ENCODE peak calls at places on chromosomes 5 and 9, in six cellular contexts. J is NCI-H2029 treated with DMSO at 0.1 percent for 48 hours; D is activated CD4-positive, alpha-beta memory T cell treated with anti-CD3 and anti-CD28 coated beads, Interleukin-2, amount 10 ng/mL, durations not matched to agents 7 days and 5 days; E is psoas muscle; A is NB4; G is T-helper 9 cell. T is an unnamed sample.

GRCh38 chr5:593511-593910 is 18.6 kb upstream of the CEP72 start:
- DNase-seq in D (no peak), G (no peak), E (no peak), J (no peak), A (no peak), T (no peak)

GRCh38 chr9:86352440-86353106 is 1.6 kb downstream of the TUT7 start:
- DNase-seq in G (no peak), A (peak), J (no peak), E (no peak), D (no peak), T (no peak)

GRCh38 chr9:34634551-34634945 is 3.0 kb downstream of the SIGMAR1 start:
- DNase-seq in A (no peak), G (no peak), D (no peak), E (no peak), J (no peak), T (no peak)

GRCh38 chr5:17222679-17223078 is 5.2 kb downstream of the BASP1 start:
- DNase-seq in E (no peak), D (no peak), A (no peak), G (no peak), J (no peak), T (no peak)

GRCh38 chr9:133341369-133342082 is 5.5 kb upstream of the SURF6 start:
- DNase-seq in E (peak), A (peak), G (no peak), D (no peak), J (no peak), T (no peak)

GRCh38 chr5:169354263-169354662 is 53.3 kb upstream of the SLIT3 start:
- DNase-seq in A (no peak), G (no peak), E (no peak), D (no peak), J (no peak), T (no peak)

GRCh38 chr5:75040973-75041372 is 11.4 kb downstream of the GCNT4 start:
- DNase-seq in J (no peak), A (no peak), G (no peak), E (no peak), D (no peak), T (no peak)

GRCh38 chr9:93267091-93267541 is 83.2 kb downstream of the WNK2 start:
- DNase-seq in A (no peak), G (no peak), D (peak), J (no peak), E (peak), T (no peak)

GRCh38 chr9:6779417-6780241 is 21.9 kb downstream of the KDM4C start:
- DNase-seq in J (no peak), D (no peak), G (no peak), E (no peak), A (no peak), T (no peak)

GRCh38 chr9:110192531-110193326 is 15.2 kb downstream of the C9orf152 start:
- DNase-seq in J (no peak), G (no peak), E (no peak), A (peak), D (no peak), T (no peak)

GRCh38 chr5:169781452-169782345 is 144.6 kb downstream of the DOCK2 start:
- DNase-seq in A (no peak), G (no peak), D (no peak), J (no peak), E (no peak), T (no peak)

GRCh38 chr5:177443144-177443983 is 3.2 kb upstream of the PRR7 start:
- DNase-seq in A (no peak), G (no peak), E (no peak), J (no peak), D (no peak), T (no peak)

GRCh38 chr5:74357827-74358226 is 282.7 kb downstream of the ENC1 start:
- DNase-seq in G (no peak), D (no peak), A (no peak), E (no peak), J (no peak), T (no peak)

GRCh38 chr5:36378551-36378950 is 76.8 kb upstream of the RANBP3L start:
- DNase-seq in A (no peak), G (no peak), J (no peak), D (no peak), E (no peak), T (no peak)

GRCh38 chr5:172351240-172351778 is 67.7 kb upstream of the UBTD2 start:
- DNase-seq in A (no peak), J (no peak), G (no peak), E (no peak), D (no peak), T (no peak)

GRCh38 chr9:115118471-115119156 is 657 bp upstream of the TNC start:
- DNase-seq in A (peak), J (peak), G (no peak), E (peak), D (no peak), T (no peak)

GRCh38 chr5:132782101-132782500 is 5.1 kb upstream of the SEPTIN8 start:
- DNase-seq in E (no peak), J (no peak), G (no peak), D (no peak), A (peak), T (no peak)

GRCh38 chr5:93299596-93300308 is 281.3 kb downstream of the NR2F1-AS1 start:
- DNase-seq in D (no peak), G (no peak), E (no peak), A (no peak), J (no peak), T (no peak)

GRCh38 chr9:65459756-65460320 is 174.8 kb upstream of the FOXD4L5 start:
- DNase-seq in E (no peak), D (no peak), A (no peak), G (no peak), J (no peak), T (no peak)

GRCh38 chr9:36896296-36896695 is 137.8 kb downstream of the PAX5 start:
- DNase-seq in E (no peak), A (no peak), J (no peak), D (no peak), G (no peak), T (no peak)

GRCh38 chr9:133715866-133716563 is 22.1 kb downstream of the SARDH start:
- DNase-seq in G (no peak), D (no peak), J (no peak), A (peak), E (peak), T (peak)

GRCh38 chr5:127599847-127600246 is 49.0 kb upstream of the CTXN3 start:
- DNase-seq in A (no peak), D (no peak), J (no peak), G (no peak), E (no peak), T (no peak)

GRCh38 chr5:150105898-150106615 is 19.7 kb upstream of the CSF1R start:
- DNase-seq in J (no peak), D (no peak), A (no peak), G (no peak), E (no peak), T (no peak)

GRCh38 chr9:95757026-95757425 is 118.5 kb upstream of the ERCC6L2 start:
- DNase-seq in G (no peak), E (no peak), J (no peak), D (no peak), A (no peak), T (no peak)

GRCh38 chr5:59097116-59097515 is 514.2 kb downstream of the RAB3C start:
- DNase-seq in A (no peak), D (no peak), G (no peak), E (no peak), J (no peak), T (no peak)

GRCh38 chr5:95942968-95943367 is 18.7 kb downstream of the ELL2 start:
- DNase-seq in A (no peak), J (no peak), D (no peak), G (no peak), E (no peak), T (no peak)

GRCh38 chr5:142053434-142054253 is 40.8 kb upstream of the GNPDA1 start:
- DNase-seq in D (no peak), J (no peak), E (no peak), G (no peak), A (peak), T (no peak)

GRCh38 chr9:4384750-4385149 is 84.9 kb upstream of the GLIS3 start:
- DNase-seq in A (no peak), E (no peak), J (no peak), D (no peak), G (no peak), T (no peak)

GRCh38 chr9:129174724-129175514 is 3.1 kb downstream of the IER5L start:
- DNase-seq in A (peak), E (peak), G (peak), J (peak), D (peak), T (no peak)

GRCh38 chr9:134724231-134724911 is 82.8 kb downstream of the COL5A1 start:
- DNase-seq in J (no peak), G (no peak), A (no peak), D (no peak), E (peak), T (no peak)

GRCh38 chr9:15423328-15423985 is 781 bp downstream of the SNAPC3 start:
- DNase-seq in J (no peak), G (no peak), D (no peak), A (peak), E (no peak), T (no peak)

GRCh38 chr9:214488-215448 is at the start of gene DOCK8:
- DNase-seq in A (peak), G (peak), D (peak), J (no peak), E (peak), T (peak)

GRCh38 chr5:102554728-102555127 is 55.9 kb upstream of the SLCO6A1 start:
- DNase-seq in J (no peak), G (no peak), E (no peak), A (peak), D (no peak), T (no peak)

GRCh38 chr9:137221477-137222111 is 446 bp downstream of the RNF208 start:
- DNase-seq in G (no peak), A (no peak), D (no peak), E (no peak), J (no peak), T (no peak)

GRCh38 chr5:149162401-149163084 is 21.2 kb downstream of the ABLIM3 start:
- DNase-seq in G (no peak), E (no peak), A (no peak), J (no peak), D (no peak), T (no peak)